ENCODE peak calls at places on chromosomes 11 and 22, in six cellular contexts. Y is suprapubic skin, E is K562, R is transverse colon, T is ovary, G is HCT116. O is an unnamed sample. For H3K4me1 and H3K9me3, the result is how much of the 10 kb centered on the place peaks cover.

GRCh38 chr11:18248561-18248960 is at the start of gene SAA2:
- DNase-seq in Y (no peak), E (no peak), R (no peak), T (no peak), G (no peak), O (no peak)

GRCh38 chr11:106179048-106179447 is 101.6 kb downstream of the AASDHPPT start:
- DNase-seq in Y (no peak), E (no peak), R (no peak), T (no peak), G (no peak), O (no peak)

GRCh38 chr11:8285228-8285627 is 21.6 kb upstream of the LMO1 start:
- DNase-seq in Y (peak), E (no peak), R (no peak), T (no peak), G (no peak), O (no peak)

GRCh38 chr11:21537980-21538379 is 654.9 kb upstream of the ANO5 start:
- DNase-seq in Y (no peak), E (no peak), R (no peak), T (no peak), G (no peak), O (no peak)

GRCh38 chr11:72793081-72793451 is 781 bp downstream of the STARD10 start:
- DNase-seq in Y (no peak), E (no peak), R (no peak), T (no peak), G (no peak), O (no peak)

GRCh38 chr11:79626135-79626748 is 185.4 kb upstream of the TENM4 start:
- DNase-seq in Y (no peak), E (no peak), R (no peak), T (no peak), G (no peak), O (no peak)

GRCh38 chr11:64742087-64742939 is 1.6 kb downstream of the RASGRP2 start:
- DNase-seq in Y (no peak), E (peak), R (no peak), T (no peak), G (no peak), O (no peak)

GRCh38 chr11:23563591-23563990 is 703.3 kb upstream of the CCDC179 start:
- DNase-seq in Y (no peak), E (no peak), R (no peak), T (no peak), G (no peak), O (no peak)

GRCh38 chr11:87722756-87723599 is 452.3 kb downstream of the RAB38 start:
- DNase-seq in Y (no peak), E (peak), R (peak), T (no peak), G (no peak), O (no peak)

GRCh38 chr22:43000441-43001175 is 14.3 kb downstream of the PACSIN2 start:
- DNase-seq in Y (no peak), E (no peak), R (no peak), T (no peak), G (no peak), O (no peak)

GRCh38 chr22:37419916-37420655 is 7.2 kb downstream of the ELFN2 start:
- DNase-seq in Y (no peak), E (no peak), R (no peak), T (no peak), G (no peak), O (no peak)

GRCh38 chr11:111448420-111448819 is 63.8 kb downstream of the BTG4 start:
- DNase-seq in Y (peak), E (no peak), R (no peak), T (no peak), G (no peak), O (no peak)

GRCh38 chr11:34065505-34066203 is 14.1 kb downstream of the CAPRIN1 start:
- DNase-seq in Y (no peak), E (no peak), R (no peak), T (no peak), G (no peak), O (no peak)

GRCh38 chr11:48034926-48035876 is 54.8 kb downstream of the PTPRJ start:
- DNase-seq in Y (peak), E (no peak), R (peak), T (no peak), G (no peak), O (no peak)

GRCh38 chr22:49146511-49146910 is 681.2 kb downstream of the BRD1 start:
- DNase-seq in Y (peak), E (no peak), R (no peak), T (no peak), G (no peak), O (no peak)

GRCh38 chr11:120645639-120646038 is 134.1 kb downstream of the GRIK4 start:
- DNase-seq in Y (no peak), E (no peak), R (no peak), T (no peak), G (no peak), O (no peak)

GRCh38 chr11:116219171-116219635 is 553.6 kb downstream of the BUD13 start:
- DNase-seq in Y (peak), E (no peak), R (peak), T (no peak), G (no peak), O (no peak)

GRCh38 chr11:65486570-65487466 is 12.0 kb upstream of the MALAT1 start:
- DNase-seq in Y (no peak), E (no peak), R (no peak), T (no peak), G (no peak), O (no peak)

GRCh38 chr11:17724020-17724908 is 4.9 kb downstream of the MYOD1 start:
- DNase-seq in Y (no peak), E (no peak), R (no peak), T (no peak), G (no peak), O (no peak)

GRCh38 chr22:36881504-36882245 is 20.9 kb downstream of the NCF4 start:
- DNase-seq in Y (no peak), E (no peak), R (no peak), T (no peak), G (no peak), O (no peak)

DNA sequence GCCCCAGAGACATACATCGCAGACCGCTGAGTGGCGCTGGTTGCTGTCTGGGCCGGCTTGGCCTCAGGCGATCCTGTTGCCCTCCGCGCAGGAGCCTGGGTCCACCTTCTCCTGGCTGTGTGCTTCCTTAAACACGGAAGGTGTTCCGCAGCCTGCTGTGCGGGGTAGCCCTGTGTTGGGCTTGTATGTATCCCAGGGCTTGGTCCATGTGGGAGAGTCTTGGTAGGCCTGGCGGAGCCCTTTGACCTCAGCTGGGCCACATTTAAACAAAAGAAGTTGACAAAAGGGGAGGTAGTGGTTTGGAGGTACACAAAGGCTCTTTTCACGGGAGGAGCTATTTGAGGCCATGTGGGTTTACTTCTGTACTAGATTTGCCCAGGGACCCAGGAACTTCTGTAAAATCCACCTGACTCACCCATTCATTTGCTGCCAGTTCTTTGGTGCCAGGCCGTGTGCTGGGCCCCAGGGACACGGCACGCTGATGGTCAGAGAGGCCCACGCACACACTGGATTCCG is 11.0 kb upstream of the GRAMD4 start:
- DNase-seq in Y (no peak), E (no peak), R (peak), T (no peak), G (no peak), O (no peak)
- H3K4me1 ChIP-seq in Y (half or more), E (under half), R (half or more), T (under half), G (under half), O (under half)

GRCh38 chr11:61833926-61834277 is 5.8 kb downstream of the FADS2 start:
- DNase-seq in Y (no peak), E (no peak), R (no peak), T (no peak), G (no peak), O (no peak)

GRCh38 chr11:61833478-61833877 is 5.4 kb downstream of the FADS2 start:
- DNase-seq in Y (no peak), E (no peak), R (no peak), T (no peak), G (no peak), O (no peak)

GRCh38 chr11:61835663-61836024 is 7.5 kb downstream of the FADS2 start:
- DNase-seq in Y (no peak), E (no peak), R (no peak), T (no peak), G (no peak), O (no peak)

GRCh38 chr11:61832758-61833157 is 4.7 kb downstream of the FADS2 start:
- DNase-seq in Y (no peak), E (no peak), R (no peak), T (no peak), G (no peak), O (no peak)

DNA sequence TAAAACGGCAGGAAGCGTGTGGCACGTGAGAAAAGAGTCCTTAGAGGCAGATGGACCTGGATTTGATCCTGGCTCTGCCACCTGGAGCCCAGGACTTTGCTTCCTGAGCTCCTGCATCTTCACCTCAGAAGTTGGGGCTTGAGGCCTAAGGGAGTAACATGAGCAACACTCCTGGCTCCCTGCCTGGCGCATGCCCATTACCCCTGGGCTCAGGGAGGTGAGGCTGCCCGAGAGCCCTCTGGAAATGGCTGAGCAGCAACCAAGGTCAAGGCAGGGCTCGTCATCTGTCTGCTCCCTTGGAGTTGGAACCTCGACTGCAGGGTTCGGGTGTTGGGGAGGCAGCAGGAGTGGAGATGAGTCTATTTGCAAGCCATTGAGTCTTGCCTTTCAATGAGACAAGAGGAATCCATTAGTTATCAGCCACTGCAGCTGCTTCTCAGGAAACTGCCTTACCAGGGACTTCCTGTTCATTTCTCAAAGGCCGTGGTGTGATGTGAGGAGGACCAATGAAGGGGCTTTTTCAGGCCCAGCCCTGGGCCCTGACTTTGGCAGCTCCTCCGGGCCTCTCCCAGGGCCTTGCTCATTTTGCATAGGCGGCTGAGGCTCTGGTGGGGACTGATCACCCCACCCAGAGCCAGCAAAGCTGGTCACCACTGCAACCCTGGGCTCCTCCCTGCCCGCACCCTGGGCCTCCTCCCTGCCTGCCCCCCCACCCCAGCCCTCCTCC is 6.3 kb downstream of the FADS2 start:
- DNase-seq in Y (no peak), E (peak), R (no peak), T (peak), G (no peak), O (no peak)
- TF ChIP-seq POLR2A in Y (no peak), E (peak), R (no peak), T (no peak), G (no peak), O (peak)

GRCh38 chr11:101127699-101128570 is 1.7 kb downstream of the PGR start:
- DNase-seq in Y (peak), E (peak), R (peak), T (peak), G (no peak), O (no peak)

GRCh38 chr11:101129203-101129943 is at the start of gene PGR:
- DNase-seq in Y (peak), E (peak), R (peak), T (peak), G (no peak), O (no peak)

GRCh38 chr11:101126551-101127347 is 2.9 kb downstream of the PGR start:
- DNase-seq in Y (peak), E (peak), R (no peak), T (peak), G (no peak), O (no peak)

GRCh38 chr11:101128571-101129202 is 926 bp downstream of the PGR start:
- DNase-seq in Y (no peak), E (peak), R (no peak), T (peak), G (no peak), O (no peak)

GRCh38 chr11:101127348-101127698 is 2.3 kb downstream of the PGR start:
- DNase-seq in Y (peak), E (peak), R (peak), T (no peak), G (no peak), O (no peak)
- H3K9me3 ChIP-seq in Y (under half), E (under half), R (under half), T (under half), G (under half), O (under half)

GRCh38 chr11:118783724-118784495 is 7.1 kb downstream of the DDX6 start:
- DNase-seq in Y (no peak), E (no peak), R (no peak), T (no peak), G (no peak), O (no peak)
- H3K4me1 ChIP-seq in Y (half or more), E (under half), R (half or more), T (under half), G (under half), O (under half)

DNA sequence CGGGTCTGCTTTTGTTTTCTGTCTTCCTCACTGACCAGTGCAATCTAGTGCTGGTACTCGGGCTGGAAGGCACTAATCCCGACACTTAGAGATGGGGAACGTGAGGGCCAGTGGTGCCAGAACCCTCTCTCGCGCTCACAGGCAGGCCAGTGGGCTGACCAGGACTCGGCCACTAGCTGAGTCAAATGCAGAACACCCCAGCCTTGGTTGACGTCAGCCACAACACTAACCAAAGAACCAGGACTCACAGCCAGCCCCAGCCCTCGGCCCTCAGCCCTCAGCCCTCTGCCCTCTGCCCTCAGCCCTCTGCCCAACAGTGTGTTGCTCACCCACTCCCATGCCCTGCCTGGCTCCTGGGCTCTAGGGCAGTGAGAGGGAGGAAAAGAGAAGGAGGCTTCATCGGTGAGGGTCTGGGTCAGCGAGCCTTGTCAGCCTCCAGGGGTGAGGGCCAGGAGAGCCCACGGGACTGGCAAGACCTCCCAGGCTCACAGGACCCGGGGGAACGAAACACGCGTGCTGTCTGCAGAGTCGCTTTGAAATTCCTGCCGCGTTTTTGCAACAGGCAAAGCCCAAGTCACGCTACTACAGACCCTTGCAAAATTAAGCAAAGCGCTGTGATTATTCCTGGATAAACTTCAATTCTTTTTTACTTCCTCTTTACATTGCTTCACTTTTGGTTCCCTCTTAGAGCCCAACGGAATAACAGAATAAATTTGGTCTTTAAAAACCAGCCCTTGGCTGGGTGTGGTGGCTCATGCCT is 27.5 kb downstream of the KIAA0930 start:
- DNase-seq in Y (no peak), E (no peak), R (peak), T (peak), G (no peak), O (no peak)
- TF ChIP-seq POLR2A in Y (no peak), E (no peak), R (no peak), T (no peak), G (no peak), O (no peak)

DNA sequence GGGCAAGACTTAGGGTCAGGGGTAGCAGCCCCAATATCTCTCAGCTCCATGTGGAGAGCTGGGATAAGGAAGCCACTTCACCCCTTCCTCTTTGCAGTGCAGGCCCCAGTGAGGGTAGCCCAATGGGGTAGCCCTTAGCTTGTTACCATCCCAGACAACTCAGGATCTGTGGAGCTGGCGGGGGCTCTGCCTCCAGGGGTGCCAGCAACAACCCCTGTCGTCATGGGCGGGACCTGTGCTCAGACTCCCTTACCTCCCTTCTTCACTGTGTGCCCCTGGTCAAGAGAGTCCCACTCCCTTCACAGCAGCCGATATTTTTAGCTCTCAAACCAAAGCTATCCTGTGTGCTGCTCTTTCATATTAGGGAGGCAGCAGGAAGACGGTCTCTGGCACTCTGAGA is 357.8 kb downstream of the SHANK2 start:
- DNase-seq in Y (no peak), E (no peak), R (no peak), T (no peak), G (no peak), O (no peak)
- H3K9me3 ChIP-seq in Y (under half), E (under half), R (under half), T (under half), G (under half), O (under half)

DNA sequence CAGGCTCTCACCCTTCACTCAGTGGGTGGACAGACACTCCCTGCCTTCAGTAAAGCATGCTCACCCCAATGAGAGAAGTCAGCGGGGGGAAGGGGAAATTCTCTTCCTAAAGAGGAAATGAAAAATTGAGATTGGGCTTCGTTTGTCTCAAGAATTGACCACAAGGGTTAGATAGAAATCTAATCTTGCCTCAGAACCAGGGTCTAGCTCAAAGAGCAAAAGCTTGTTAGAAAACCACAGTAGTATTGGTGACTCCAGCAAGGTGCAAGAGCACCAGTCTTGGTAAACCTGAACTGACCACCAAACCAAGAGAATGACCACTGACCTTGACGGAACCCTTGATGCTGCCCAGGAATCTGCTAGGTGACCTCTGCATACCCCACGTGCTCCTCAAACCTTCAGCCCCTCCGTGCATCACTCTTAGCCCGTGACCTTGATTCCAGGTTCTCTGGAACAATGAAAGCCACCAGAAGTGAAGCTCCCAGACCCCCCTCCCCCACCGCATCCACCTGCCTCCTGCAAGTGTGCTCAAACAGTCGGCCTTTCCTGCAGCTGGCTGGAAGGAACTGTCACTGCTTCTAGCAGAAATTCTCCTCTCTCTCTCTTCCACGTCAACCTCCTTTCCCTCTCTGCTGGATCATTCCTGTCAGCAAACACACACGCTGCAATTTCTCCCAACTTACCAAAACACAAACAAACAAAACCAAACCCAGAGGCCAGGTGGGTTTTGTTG is 3.1 kb upstream of the TMA7B start:
- DNase-seq in Y (no peak), E (no peak), R (no peak), T (no peak), G (no peak), O (no peak)
- H3K4me1 ChIP-seq in Y (under half), E (under half), R (under half), T (under half), G (under half), O (under half)

GRCh38 chr11:73876424-73877300 is at the start of the genes COA4 and PAAF1:
- DNase-seq in Y (peak), E (peak), R (peak), T (peak), G (peak), O (peak)
- TF ChIP-seq POLR2A in Y (peak), E (peak), R (peak), T (peak), G (peak), O (peak)

DNA sequence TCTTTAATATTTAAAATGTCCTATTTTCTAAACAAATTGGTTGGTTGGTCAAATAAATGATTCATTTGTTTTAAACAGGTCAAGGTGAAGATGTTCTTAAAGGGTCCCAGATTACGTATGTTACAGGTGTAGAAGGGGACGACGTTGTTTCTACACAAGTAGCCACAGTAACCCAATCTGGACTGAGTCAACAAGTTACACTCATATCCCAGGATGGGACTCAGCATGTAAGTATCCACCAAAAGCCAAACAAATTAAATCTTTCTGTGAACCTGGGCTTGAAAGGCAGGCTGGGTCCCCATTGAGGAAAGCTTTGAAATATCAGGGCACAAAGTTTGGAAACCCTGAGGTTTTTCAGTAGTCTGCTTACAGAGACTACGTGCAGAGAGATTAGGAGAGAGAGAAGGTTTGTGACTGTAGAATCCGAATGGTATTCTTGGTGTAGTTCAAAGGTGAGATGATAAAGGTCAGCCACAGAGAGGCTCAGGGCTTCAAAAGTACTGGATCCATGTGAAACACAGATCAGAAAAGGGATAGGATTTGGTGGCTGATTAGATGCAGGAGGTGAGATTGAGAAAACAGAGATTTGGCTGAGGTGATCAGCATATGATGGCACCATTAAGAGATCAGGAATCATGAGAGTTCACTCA is 51.7 kb downstream of the ZNF143 start:
- DNase-seq in Y (no peak), E (no peak), R (no peak), T (no peak), G (no peak), O (no peak)
- H3K9me3 ChIP-seq in Y (under half), E (under half), R (under half), T (under half), G (under half), O (under half)

GRCh38 chr11:67275606-67276409 is 9.5 kb downstream of the GRK2 start:
- DNase-seq in Y (no peak), E (no peak), R (no peak), T (no peak), G (no peak), O (no peak)
- H3K4me1 ChIP-seq in Y (half or more), E (half or more), R (half or more), T (under half), G (under half), O (half or more)

O was measured in esophagus squamous epithelium.